ENCODE peak calls at places on chromosomes 2 and 18, in six cellular contexts. B, P, U, V, H and F are unnamed samples.

GRCh38 chr2:2647156-2647555 is 316.1 kb upstream of the MYT1L start:
- DNase-seq in B (peak; percentile 21), P (no peak), U (no peak), V (no peak), H (no peak), F (no peak)

GRCh38 chr2:208369091-208369490 is 37.5 kb upstream of the PTH2R start:
- DNase-seq in B (no peak), P (no peak), U (no peak), V (no peak), H (no peak), F (no peak)

GRCh38 chr2:226431301-226431955 is 368.2 kb downstream of the IRS1 start:
- DNase-seq in B (no peak), P (no peak), U (no peak), V (no peak), H (no peak), F (no peak)

GRCh38 chr2:157837851-157838441 is 38.2 kb downstream of the ACVR1 start:
- DNase-seq in B (no peak), P (no peak), U (no peak), V (no peak), H (peak; percentile 40), F (no peak)

GRCh38 chr2:128384956-128385355 is 66.3 kb upstream of the HS6ST1 start:
- DNase-seq in B (no peak), P (no peak), U (peak; percentile 28), V (no peak), H (no peak), F (no peak)

GRCh38 chr2:143807677-143808076 is 678.5 kb downstream of the ARHGAP15 start:
- DNase-seq in B (no peak), P (no peak), U (no peak), V (peak; percentile 63), H (peak; percentile 21), F (no peak)

GRCh38 chr2:136966485-136966884 is 201.1 kb downstream of the THSD7B start:
- DNase-seq in B (no peak), P (no peak), U (no peak), V (no peak), H (no peak), F (no peak)

GRCh38 chr18:65754121-65754520 is 3.3 kb downstream of the CDH7 start:
- DNase-seq in B (no peak), P (no peak), U (no peak), V (no peak), H (no peak), F (no peak)

GRCh38 chr18:52219102-52219501 is 120.9 kb upstream of the DCC start:
- DNase-seq in B (no peak), P (no peak), U (no peak), V (no peak), H (no peak), F (no peak)

GRCh38 chr2:190468814-190469569 is 60.8 kb downstream of the MFSD6 start:
- DNase-seq in B (no peak), P (no peak), U (peak; percentile 89), V (peak; percentile 67), H (peak; percentile 88), F (no peak)

GRCh38 chr2:99862566-99862965 is 279.8 kb downstream of the AFF3 start:
- DNase-seq in B (no peak), P (no peak), U (no peak), V (no peak), H (no peak), F (no peak)

GRCh38 chr18:9986156-9986930 is 72.5 kb downstream of the VAPA start:
- DNase-seq in B (no peak), P (no peak), U (no peak), V (no peak), H (no peak), F (no peak)

GRCh38 chr18:46630160-46630559 is 26.9 kb downstream of the LOXHD1 start:
- DNase-seq in B (no peak), P (no peak), U (no peak), V (peak; percentile 33), H (no peak), F (peak; percentile 20)

GRCh38 chr18:13175754-13176210 is 42.8 kb upstream of the LDLRAD4 start:
- DNase-seq in B (peak; percentile 42), P (no peak), U (no peak), V (no peak), H (no peak), F (no peak)

GRCh38 chr2:118696786-118697465 is 150.5 kb downstream of the EN1 start:
- DNase-seq in B (no peak), P (no peak), U (no peak), V (no peak), H (no peak), F (no peak)

GRCh38 chr18:31648966-31649429 is 35.4 kb downstream of the B4GALT6 start:
- DNase-seq in B (no peak), P (no peak), U (no peak), V (no peak), H (peak; percentile 21), F (no peak)

GRCh38 chr2:74205586-74205985 is 7.2 kb downstream of the MTHFD2 start:
- DNase-seq in B (peak; percentile 44), P (no peak), U (no peak), V (peak; percentile 37), H (no peak), F (no peak)

GRCh38 chr2:15038373-15039364 is 406.2 kb downstream of the LRATD1 start:
- DNase-seq in B (peak; percentile 22), P (no peak), U (no peak), V (no peak), H (no peak), F (no peak)

GRCh38 chr2:28348149-28348567 is 44.5 kb upstream of the FOSL2 start:
- DNase-seq in B (peak; percentile 51), P (no peak), U (no peak), V (no peak), H (no peak), F (no peak)